ENCODE peak calls at places on chromosomes 1 and 21, in four cellular contexts. One of them, this sample, is unnamed.

GRCh38 chr1:180920702-180921101 is 8.0 kb downstream of the KIAA1614 start:
- DNase-seq in MM.1S: no peak
- DNase-seq in OCI-LY7: no peak
- DNase-seq in GM23338: peak
- DNase-seq in this sample: no peak

GRCh38 chr1:194644528-194644927 is 1458.1 kb upstream of the B3GALT2 start:
- DNase-seq in OCI-LY7: no peak
- DNase-seq in MM.1S: no peak
- DNase-seq in GM23338: no peak
- DNase-seq in this sample: no peak

GRCh38 chr21:25005388-25005787 is 601.9 kb downstream of the MRPL39 start:
- DNase-seq in OCI-LY7: no peak
- DNase-seq in MM.1S: no peak
- DNase-seq in GM23338: no peak
- DNase-seq in this sample: no peak

GRCh38 chr1:178417858-178418257 is 78.9 kb downstream of the CLEC20A start:
- DNase-seq in OCI-LY7: no peak
- DNase-seq in GM23338: no peak
- DNase-seq in MM.1S: no peak
- DNase-seq in this sample: peak

GRCh38 chr1:1358433-1359201 is at the start of gene MXRA8:
- DNase-seq in OCI-LY7: no peak
- DNase-seq in MM.1S: no peak
- DNase-seq in GM23338: peak
- DNase-seq in this sample: peak

GRCh38 chr1:245953876-245954660 is 553.0 kb downstream of the SMYD3 start:
- DNase-seq in OCI-LY7: peak
- DNase-seq in MM.1S: peak
- DNase-seq in GM23338: no peak
- DNase-seq in this sample: no peak

GRCh38 chr1:164561007-164561406 is 2.0 kb downstream of the PBX1 start:
- DNase-seq in GM23338: no peak
- DNase-seq in OCI-LY7: no peak
- DNase-seq in MM.1S: no peak
- DNase-seq in this sample: no peak

GRCh38 chr1:30852026-30852425 is 56.5 kb downstream of the SDC3 start:
- DNase-seq in OCI-LY7: no peak
- DNase-seq in GM23338: no peak
- DNase-seq in MM.1S: no peak
- DNase-seq in this sample: peak

GRCh38 chr1:1510912-1511532 is 940 bp upstream of the ATAD3A start:
- DNase-seq in GM23338: peak
- DNase-seq in OCI-LY7: peak
- DNase-seq in MM.1S: peak
- DNase-seq in this sample: peak

GRCh38 chr1:43881415-43881814 is 52.2 kb upstream of the ARTN start:
- DNase-seq in OCI-LY7: no peak
- DNase-seq in GM23338: peak
- DNase-seq in MM.1S: no peak
- DNase-seq in this sample: peak

GRCh38 chr1:67632811-67633478 is 52.1 kb upstream of the GADD45A start:
- DNase-seq in GM23338: no peak
- DNase-seq in OCI-LY7: no peak
- DNase-seq in MM.1S: no peak
- DNase-seq in this sample: no peak

GRCh38 chr1:109214695-109215623 is 1.2 kb downstream of the SARS1 start:
- DNase-seq in GM23338: peak
- DNase-seq in MM.1S: no peak
- DNase-seq in OCI-LY7: peak
- DNase-seq in this sample: peak

GRCh38 chr1:207321790-207322530 is 482 bp downstream of the CD55 start:
- DNase-seq in OCI-LY7: peak
- DNase-seq in MM.1S: peak
- DNase-seq in GM23338: peak
- DNase-seq in this sample: peak

GRCh38 chr1:7299329-7299799 is 471.7 kb upstream of the VAMP3 start:
- DNase-seq in MM.1S: no peak
- DNase-seq in OCI-LY7: no peak
- DNase-seq in GM23338: peak
- DNase-seq in this sample: peak

GRCh38 chr1:220733090-220733569 is 15.0 kb upstream of the MTARC2 start:
- DNase-seq in MM.1S: peak
- DNase-seq in OCI-LY7: peak
- DNase-seq in GM23338: peak
- DNase-seq in this sample: peak

GRCh38 chr1:7975212-7975865 is 13.8 kb downstream of the PARK7 start:
- DNase-seq in GM23338: peak
- DNase-seq in OCI-LY7: peak
- DNase-seq in MM.1S: no peak
- DNase-seq in this sample: peak

GRCh38 chr1:58814251-58815068 is 30.6 kb upstream of the JUN start:
- DNase-seq in OCI-LY7: no peak
- DNase-seq in GM23338: peak
- DNase-seq in MM.1S: no peak
- DNase-seq in this sample: peak

GRCh38 chr1:58815069-58815679 is 31.3 kb upstream of the JUN start:
- DNase-seq in MM.1S: peak
- DNase-seq in GM23338: peak
- DNase-seq in OCI-LY7: peak
- DNase-seq in this sample: peak

GRCh38 chr1:58816072-58816746 is 32.4 kb upstream of the JUN start:
- DNase-seq in MM.1S: peak
- DNase-seq in OCI-LY7: peak
- DNase-seq in GM23338: peak
- DNase-seq in this sample: peak

GRCh38 chr1:58816747-58817221 is 32.9 kb upstream of the JUN start:
- DNase-seq in OCI-LY7: no peak
- DNase-seq in MM.1S: no peak
- DNase-seq in GM23338: no peak
- DNase-seq in this sample: no peak

GRCh38 chr1:58815680-58816071 is 31.8 kb upstream of the JUN start:
- DNase-seq in GM23338: peak
- DNase-seq in MM.1S: no peak
- DNase-seq in OCI-LY7: peak
- DNase-seq in this sample: peak
- TF ChIP-seq EZH2phosphoT487 in GM23338: no peak
- TF ChIP-seq EZH2phosphoT487 in MM.1S: no peak
- TF ChIP-seq EZH2phosphoT487 in OCI-LY7: no peak
- TF ChIP-seq EZH2phosphoT487 in this sample: no peak

DNA sequence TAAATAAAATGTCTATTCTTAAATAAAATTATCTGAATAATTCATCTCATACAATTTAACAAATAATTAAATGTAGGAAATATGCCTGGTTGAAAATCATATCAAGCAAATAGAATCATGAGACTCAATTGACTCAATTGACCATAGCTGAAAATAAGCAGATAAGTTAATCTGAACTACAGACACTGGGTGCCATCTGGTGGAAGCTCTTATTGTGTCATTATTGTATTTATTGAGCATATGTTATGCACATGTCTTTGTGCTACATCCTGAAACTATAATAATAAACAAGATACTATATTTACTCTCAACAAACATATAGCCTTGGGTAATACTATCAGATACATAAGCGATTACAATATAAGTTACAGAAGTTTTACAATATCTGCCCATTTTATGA is 41.0 kb downstream of the BRINP3 start:
- DNase-seq in OCI-LY7: peak
- DNase-seq in MM.1S: peak
- DNase-seq in GM23338: no peak
- DNase-seq in this sample: no peak
- TF ChIP-seq EZH2phosphoT487 in OCI-LY7: no peak
- TF ChIP-seq EZH2phosphoT487 in MM.1S: no peak
- TF ChIP-seq EZH2phosphoT487 in GM23338: no peak
- TF ChIP-seq EZH2phosphoT487 in this sample: no peak

GRCh38 chr1:18819986-18820790 is 39.3 kb downstream of the TAS1R2 start:
- DNase-seq in GM23338: no peak
- DNase-seq in MM.1S: no peak
- DNase-seq in OCI-LY7: no peak
- DNase-seq in this sample: no peak

GRCh38 chr1:18818036-18818435 is 41.4 kb downstream of the TAS1R2 start:
- DNase-seq in OCI-LY7: no peak
- DNase-seq in MM.1S: no peak
- DNase-seq in GM23338: no peak
- DNase-seq in this sample: no peak

GRCh38 chr1:18819211-18819610 is 40.2 kb downstream of the TAS1R2 start:
- DNase-seq in GM23338: no peak
- DNase-seq in MM.1S: no peak
- DNase-seq in OCI-LY7: no peak
- DNase-seq in this sample: no peak

GRCh38 chr1:18823438-18823837 is 36.0 kb downstream of the TAS1R2 start:
- DNase-seq in MM.1S: no peak
- DNase-seq in OCI-LY7: no peak
- DNase-seq in GM23338: no peak
- DNase-seq in this sample: no peak

GRCh38 chr1:18820791-18821641 is 38.4 kb downstream of the TAS1R2 start:
- DNase-seq in OCI-LY7: peak
- DNase-seq in MM.1S: peak
- DNase-seq in GM23338: peak
- DNase-seq in this sample: peak
- TF ChIP-seq EZH2phosphoT487 in OCI-LY7: no peak
- TF ChIP-seq EZH2phosphoT487 in MM.1S: no peak
- TF ChIP-seq EZH2phosphoT487 in GM23338: no peak
- TF ChIP-seq EZH2phosphoT487 in this sample: no peak

DNA sequence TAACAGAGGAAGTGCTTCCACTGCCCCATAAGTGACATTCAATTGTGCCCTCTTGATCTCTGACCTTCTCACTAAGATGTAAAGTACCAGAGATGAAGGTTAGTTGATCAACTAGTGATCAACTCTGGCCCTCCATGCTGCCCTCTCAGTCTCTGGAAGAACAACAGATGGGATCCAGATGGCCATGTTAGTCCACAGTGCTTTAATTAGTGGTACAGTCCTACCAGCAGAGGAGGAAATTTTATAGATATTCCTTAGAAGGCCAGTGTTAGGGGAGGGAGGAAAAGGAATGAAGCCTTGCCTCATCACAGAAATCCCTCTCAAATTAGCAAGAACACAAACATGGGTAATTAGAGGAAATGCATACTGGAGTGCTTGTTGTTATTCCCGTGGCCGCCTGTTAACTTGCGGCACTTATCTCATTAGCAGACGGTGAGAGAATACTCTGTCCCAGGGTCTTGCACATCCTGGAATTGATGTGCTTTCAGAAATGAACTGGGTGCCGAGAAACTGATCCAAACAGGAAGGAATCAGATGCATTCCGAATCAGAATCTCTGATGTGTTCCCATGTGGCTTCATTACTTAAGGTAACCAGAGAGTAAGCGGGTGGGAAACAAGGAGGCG is 91.1 kb upstream of the RGS4 start:
- DNase-seq in OCI-LY7: no peak
- DNase-seq in MM.1S: no peak
- DNase-seq in GM23338: peak
- DNase-seq in this sample: no peak
- TF ChIP-seq EZH2phosphoT487 in OCI-LY7: no peak
- TF ChIP-seq EZH2phosphoT487 in MM.1S: no peak
- TF ChIP-seq EZH2phosphoT487 in GM23338: no peak
- TF ChIP-seq EZH2phosphoT487 in this sample: no peak

GRCh38 chr1:26408604-26409003 is 2.0 kb upstream of the LIN28A start:
- DNase-seq in GM23338: peak
- DNase-seq in OCI-LY7: peak
- DNase-seq in MM.1S: peak
- DNase-seq in this sample: peak
- TF ChIP-seq EZH2phosphoT487 in GM23338: no peak
- TF ChIP-seq EZH2phosphoT487 in OCI-LY7: no peak
- TF ChIP-seq EZH2phosphoT487 in MM.1S: no peak
- TF ChIP-seq EZH2phosphoT487 in this sample: peak

GRCh38 chr1:241225741-241226140 is 131.3 kb downstream of the RGS7 start:
- DNase-seq in OCI-LY7: no peak
- DNase-seq in GM23338: no peak
- DNase-seq in MM.1S: no peak
- DNase-seq in this sample: no peak

GRCh38 chr1:241229711-241230110 is 127.3 kb downstream of the RGS7 start:
- DNase-seq in GM23338: no peak
- DNase-seq in MM.1S: no peak
- DNase-seq in OCI-LY7: no peak
- DNase-seq in this sample: no peak

GRCh38 chr1:241228339-241228738 is 128.7 kb downstream of the RGS7 start:
- DNase-seq in OCI-LY7: no peak
- DNase-seq in MM.1S: no peak
- DNase-seq in GM23338: no peak
- DNase-seq in this sample: no peak

GRCh38 chr1:241229216-241229615 is 127.8 kb downstream of the RGS7 start:
- DNase-seq in OCI-LY7: no peak
- DNase-seq in GM23338: no peak
- DNase-seq in MM.1S: no peak
- DNase-seq in this sample: no peak
- TF ChIP-seq EZH2phosphoT487 in OCI-LY7: no peak
- TF ChIP-seq EZH2phosphoT487 in GM23338: no peak
- TF ChIP-seq EZH2phosphoT487 in MM.1S: no peak
- TF ChIP-seq EZH2phosphoT487 in this sample: no peak

This sample was measured in hepatocyte.